ENCODE peak calls at places on chromosomes 2 and 18, in seven cellular contexts. J is mesendoderm, S is H1, B is trophoblast cell, C is IMR-90, P is H9, T is mesenchymal stem cell. O is an unnamed sample.
A peak's percentile ranks its signal among the peaks of the same experiment; 100 is the strongest.

GRCh38 chr2:20625920-20626697 is 24.8 kb downstream of the HS1BP3 start:
- DNase-seq in S (no peak), T (no peak), B (peak; percentile 22), P (no peak), J (no peak), C (no peak), O (no peak)

GRCh38 chr2:42876280-42876840 is 84.0 kb upstream of the HAAO start:
- DNase-seq in T (peak; percentile 92), P (no peak), S (no peak), J (no peak), C (no peak), B (no peak), O (no peak)

GRCh38 chr2:151258121-151258520 is 3.5 kb downstream of the RBM43 start:
- DNase-seq in J (no peak), B (no peak), P (no peak), C (peak; percentile 91), T (peak; percentile 78), S (no peak), O (no peak)

GRCh38 chr2:179376881-179377280 is 112.2 kb upstream of the SESTD1 start:
- DNase-seq in P (no peak), S (no peak), T (peak; percentile 82), B (no peak), J (no peak), C (peak; percentile 58), O (no peak)

GRCh38 chr2:232315923-232316299 is 62.6 kb upstream of the ALPP start:
- DNase-seq in P (no peak), T (no peak), B (no peak), J (no peak), S (no peak), C (no peak), O (no peak)

GRCh38 chr2:233013027-233013461 is at the start of gene NGEF:
- DNase-seq in S (no peak), T (no peak), C (no peak), B (no peak), P (peak; percentile 16), J (no peak), O (no peak)

GRCh38 chr18:35919179-35919578 is 53.3 kb upstream of the RMP24 start:
- DNase-seq in S (no peak), T (no peak), B (no peak), C (no peak), J (no peak), P (no peak), O (no peak)

GRCh38 chr2:218368621-218369153 is 12.0 kb downstream of the CATIP start:
- DNase-seq in B (peak; percentile 84), S (peak; percentile 54), J (peak; percentile 83), T (peak; percentile 46), C (no peak), P (peak; percentile 68), O (no peak)

GRCh38 chr2:109447251-109447661 is 166.5 kb downstream of the SEPTIN10 start:
- DNase-seq in J (no peak), C (peak; percentile 98), S (no peak), B (peak; percentile 81), T (peak; percentile 87), P (no peak), O (no peak)

GRCh38 chr2:101704046-101704466 is 6.5 kb downstream of the MAP4K4 start:
- DNase-seq in J (no peak), C (peak; percentile 77), S (no peak), T (peak; percentile 71), B (peak; percentile 43), P (no peak), O (no peak)

GRCh38 chr2:69386789-69387734 is at the start of gene GFPT1:
- DNase-seq in J (peak; percentile 95), P (peak; percentile 88), T (peak; percentile 93), S (peak; percentile 93), B (peak; percentile 99), C (peak; percentile 93), O (peak; percentile 90)

GRCh38 chr2:69389271-69389670 is 2.2 kb upstream of the GFPT1 start:
- DNase-seq in P (no peak), T (no peak), B (no peak), J (no peak), C (no peak), S (no peak), O (no peak)

GRCh38 chr2:69387770-69388481 is 899 bp upstream of the GFPT1 start:
- DNase-seq in C (no peak), T (no peak), J (no peak), P (no peak), B (peak; percentile 29), S (no peak), O (no peak)

GRCh38 chr2:69390001-69390400 is 3.0 kb upstream of the GFPT1 start:
- DNase-seq in S (no peak), T (no peak), J (no peak), P (no peak), B (no peak), C (no peak), O (no peak)

GRCh38 chr2:69390474-69390873 is 3.4 kb upstream of the GFPT1 start:
- DNase-seq in P (no peak), C (no peak), T (no peak), B (no peak), S (no peak), J (no peak), O (no peak)
- H2AK5ac ChIP-seq in P (no peak overlapping the region), C (no peak overlapping the region), T (no peak overlapping the region), B (no peak overlapping the region), S (no peak overlapping the region), J (no peak overlapping the region), O (no peak overlapping the region)

GRCh38 chr18:10057401-10057800 is 143.6 kb downstream of the VAPA start:
- DNase-seq in T (no peak), C (no peak), P (no peak), B (peak; percentile 5), J (no peak), S (no peak), O (no peak)

GRCh38 chr18:10060469-10060782 is 146.6 kb downstream of the VAPA start:
- DNase-seq in C (no peak), T (no peak), B (no peak), P (no peak), S (no peak), J (no peak), O (no peak)

GRCh38 chr18:10057808-10058791 is 144.3 kb downstream of the VAPA start:
- DNase-seq in C (peak; percentile 84), P (no peak), B (peak; percentile 38), J (no peak), T (peak; percentile 81), S (no peak), O (no peak)

GRCh38 chr18:10061566-10061965 is 147.8 kb downstream of the VAPA start:
- DNase-seq in S (no peak), B (no peak), T (no peak), P (no peak), J (no peak), C (no peak), O (no peak)

GRCh38 chr18:10059610-10060468 is 146.0 kb downstream of the VAPA start:
- DNase-seq in P (no peak), J (no peak), S (no peak), C (peak; percentile 18), T (no peak), B (no peak), O (no peak)
- H3K27ac ChIP-seq in P (no peak overlapping the region), J (no peak overlapping the region), S (no peak overlapping the region), C (peak overlapping the region; percentile 36), T (no peak overlapping the region), B (no peak overlapping the region), O (no peak overlapping the region)

GRCh38 chr2:54224997-54225396 is 31.0 kb downstream of the TSPYL6 start:
- DNase-seq in S (no peak), C (no peak), T (no peak), P (no peak), J (no peak), B (no peak), O (no peak)

GRCh38 chr2:54226224-54226623 is 29.8 kb downstream of the TSPYL6 start:
- DNase-seq in P (no peak), J (peak; percentile 16), T (no peak), C (no peak), S (no peak), B (no peak), O (no peak)

GRCh38 chr2:54228945-54229344 is 27.1 kb downstream of the TSPYL6 start:
- DNase-seq in T (no peak), S (no peak), P (no peak), B (no peak), J (no peak), C (no peak), O (no peak)

DNA sequence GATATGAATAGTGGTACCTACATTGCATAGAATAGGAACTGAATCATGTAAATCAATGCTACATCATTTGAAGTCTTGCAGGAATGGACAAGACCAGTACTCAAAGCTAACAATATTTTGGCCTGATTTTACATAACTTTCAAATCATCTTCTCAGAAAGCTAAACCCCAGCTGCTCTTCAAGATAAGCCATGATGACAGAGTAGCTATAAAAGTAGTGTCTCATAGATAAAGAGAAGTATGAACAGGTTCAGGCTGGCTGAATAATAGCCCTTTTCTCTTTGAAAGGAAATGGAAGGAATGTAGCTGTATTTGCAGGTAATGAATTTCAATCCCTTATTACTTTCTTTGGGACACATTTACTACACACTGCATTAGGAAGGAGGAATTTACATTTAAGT is 28.2 kb downstream of the TSPYL6 start:
- DNase-seq in C (no peak), B (no peak), J (no peak), T (no peak), S (no peak), P (no peak), O (no peak)
- H2AK5ac ChIP-seq in C (no peak overlapping the region), B (no peak overlapping the region), J (no peak overlapping the region), T (no peak overlapping the region), S (no peak overlapping the region), P (no peak overlapping the region), O (no peak overlapping the region)

GRCh38 chr18:58263055-58263732 is 219.2 kb downstream of the NEDD4L start:
- DNase-seq in T (peak; percentile 60), J (peak; percentile 78), P (no peak), C (peak; percentile 24), S (no peak), B (peak; percentile 91), O (no peak)

GRCh38 chr18:58266291-58266690 is 222.3 kb downstream of the NEDD4L start:
- DNase-seq in P (no peak), S (no peak), T (no peak), B (no peak), J (no peak), C (peak; percentile 62), O (no peak)

GRCh38 chr18:58263733-58264469 is 219.9 kb downstream of the NEDD4L start:
- DNase-seq in T (peak; percentile 53), P (no peak), S (no peak), J (no peak), C (peak; percentile 21), B (peak; percentile 43), O (no peak)

GRCh38 chr18:58264846-58265245 is 220.8 kb downstream of the NEDD4L start:
- DNase-seq in T (no peak), P (no peak), B (no peak), S (no peak), J (no peak), C (no peak), O (no peak)

GRCh38 chr18:58262581-58262980 is 218.6 kb downstream of the NEDD4L start:
- DNase-seq in J (no peak), T (no peak), S (no peak), C (no peak), P (no peak), B (no peak), O (no peak)
- H3K27ac ChIP-seq in J (no peak overlapping the region), T (peak overlapping the region; percentile 16), S (no peak overlapping the region), C (no peak overlapping the region), P (no peak overlapping the region), B (peak overlapping the region; percentile 80), O (no peak overlapping the region)

DNA sequence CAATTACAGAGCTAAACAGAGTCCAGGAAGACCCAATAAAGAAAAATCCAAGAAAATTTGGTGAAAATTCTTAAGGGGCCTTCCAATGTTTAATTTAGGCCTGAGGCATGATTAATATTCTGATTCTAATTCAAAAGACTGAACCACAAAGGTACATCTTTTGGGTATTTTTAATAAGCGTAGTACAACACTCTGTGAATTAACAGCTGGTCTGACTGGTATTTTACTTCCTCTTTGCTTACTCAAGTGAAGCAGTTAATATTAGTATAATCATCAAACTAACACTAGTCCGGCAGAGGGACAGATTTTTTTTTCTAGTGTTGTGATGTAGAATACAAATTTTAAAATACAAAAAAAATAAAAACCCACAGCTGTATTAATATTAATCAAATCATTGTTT is 652.9 kb downstream of the NR4A2 start:
- DNase-seq in S (no peak), B (no peak), P (no peak), T (no peak), C (no peak), J (no peak), O (no peak)
- H2AK5ac ChIP-seq in S (no peak overlapping the region), B (no peak overlapping the region), P (no peak overlapping the region), T (no peak overlapping the region), C (no peak overlapping the region), J (no peak overlapping the region), O (no peak overlapping the region)